ENCODE peak calls at places on chromosome 15, in six cellular contexts. One of them, this sample, is unnamed.

GRCh38 chr15:92883643-92884458 is 16.3 kb upstream of the CHD2 start:
- DNase-seq in H9: no peak
- DNase-seq in mesenchymal stem cell: peak
- DNase-seq in neuronal stem cell: no peak
- DNase-seq in H1: no peak
- DNase-seq in trophoblast cell: peak
- DNase-seq in this sample: peak

GRCh38 chr15:55289573-55290360 is at the start of gene RAB27A:
- DNase-seq in H9: peak
- DNase-seq in mesenchymal stem cell: peak
- DNase-seq in neuronal stem cell: peak
- DNase-seq in H1: no peak
- DNase-seq in trophoblast cell: peak
- DNase-seq in this sample: peak

GRCh38 chr15:31326729-31327673 is at the start of gene KLF13:
- DNase-seq in H9: no peak
- DNase-seq in mesenchymal stem cell: peak
- DNase-seq in neuronal stem cell: no peak
- DNase-seq in H1: no peak
- DNase-seq in trophoblast cell: peak
- DNase-seq in this sample: peak

GRCh38 chr15:68055224-68055705 is 1.1 kb downstream of the PIAS1 start:
- DNase-seq in H9: no peak
- DNase-seq in mesenchymal stem cell: peak
- DNase-seq in neuronal stem cell: no peak
- DNase-seq in H1: no peak
- DNase-seq in trophoblast cell: peak
- DNase-seq in this sample: peak

GRCh38 chr15:91824256-91824655 is 29.3 kb upstream of the SLCO3A1 start:
- DNase-seq in H9: no peak
- DNase-seq in mesenchymal stem cell: no peak
- DNase-seq in neuronal stem cell: no peak
- DNase-seq in H1: no peak
- DNase-seq in trophoblast cell: no peak
- DNase-seq in this sample: no peak

GRCh38 chr15:26260517-26261133 is 397.5 kb upstream of the ATP10A start:
- DNase-seq in H9: peak
- DNase-seq in mesenchymal stem cell: no peak
- DNase-seq in neuronal stem cell: peak
- DNase-seq in H1: peak
- DNase-seq in trophoblast cell: peak
- DNase-seq in this sample: peak

GRCh38 chr15:42511010-42511396 is 15.6 kb downstream of the SNAP23 start:
- DNase-seq in H9: no peak
- DNase-seq in mesenchymal stem cell: peak
- DNase-seq in neuronal stem cell: no peak
- DNase-seq in H1: no peak
- DNase-seq in trophoblast cell: peak
- DNase-seq in this sample: peak

GRCh38 chr15:76278651-76279050 is 32.6 kb downstream of the ETFA start:
- DNase-seq in H9: no peak
- DNase-seq in mesenchymal stem cell: no peak
- DNase-seq in neuronal stem cell: no peak
- DNase-seq in H1: no peak
- DNase-seq in trophoblast cell: peak
- DNase-seq in this sample: no peak

GRCh38 chr15:92715753-92716152 is 60.2 kb upstream of the FAM174B start:
- DNase-seq in H9: no peak
- DNase-seq in mesenchymal stem cell: no peak
- DNase-seq in neuronal stem cell: no peak
- DNase-seq in H1: no peak
- DNase-seq in trophoblast cell: no peak
- DNase-seq in this sample: peak

GRCh38 chr15:53962646-53963561 is 15.3 kb upstream of the UNC13C start:
- DNase-seq in H9: peak
- DNase-seq in mesenchymal stem cell: no peak
- DNase-seq in neuronal stem cell: peak
- DNase-seq in H1: no peak
- DNase-seq in trophoblast cell: peak
- DNase-seq in this sample: no peak

GRCh38 chr15:82545002-82545401 is 4.7 kb upstream of the RPS17 start:
- DNase-seq in H9: no peak
- DNase-seq in mesenchymal stem cell: no peak
- DNase-seq in neuronal stem cell: no peak
- DNase-seq in H1: no peak
- DNase-seq in trophoblast cell: no peak
- DNase-seq in this sample: no peak

GRCh38 chr15:26449296-26449695 is 323.6 kb downstream of the GABRB3 start:
- DNase-seq in H9: peak
- DNase-seq in mesenchymal stem cell: no peak
- DNase-seq in neuronal stem cell: peak
- DNase-seq in H1: peak
- DNase-seq in trophoblast cell: peak
- DNase-seq in this sample: no peak

GRCh38 chr15:82081904-82082810 is 36.3 kb upstream of the MEX3B start:
- DNase-seq in H9: peak
- DNase-seq in mesenchymal stem cell: peak
- DNase-seq in neuronal stem cell: peak
- DNase-seq in H1: no peak
- DNase-seq in trophoblast cell: no peak
- DNase-seq in this sample: peak

GRCh38 chr15:63506537-63507035 is 2.2 kb downstream of the USP3 start:
- DNase-seq in H9: no peak
- DNase-seq in mesenchymal stem cell: peak
- DNase-seq in neuronal stem cell: no peak
- DNase-seq in H1: no peak
- DNase-seq in trophoblast cell: no peak
- DNase-seq in this sample: no peak

GRCh38 chr15:49606594-49606993 is 14.0 kb downstream of the FAM227B start:
- DNase-seq in H9: no peak
- DNase-seq in mesenchymal stem cell: no peak
- DNase-seq in neuronal stem cell: no peak
- DNase-seq in H1: no peak
- DNase-seq in trophoblast cell: no peak
- DNase-seq in this sample: peak

GRCh38 chr15:31309893-31310606 is 16.6 kb upstream of the KLF13 start:
- DNase-seq in H9: no peak
- DNase-seq in mesenchymal stem cell: no peak
- DNase-seq in neuronal stem cell: no peak
- DNase-seq in H1: no peak
- DNase-seq in trophoblast cell: no peak
- DNase-seq in this sample: no peak

GRCh38 chr15:68230157-68231100 is 901 bp upstream of the CLN6 start:
- DNase-seq in H9: no peak
- DNase-seq in mesenchymal stem cell: peak
- DNase-seq in neuronal stem cell: no peak
- DNase-seq in H1: no peak
- DNase-seq in trophoblast cell: peak
- DNase-seq in this sample: peak

GRCh38 chr15:91491131-91491950 is 362.2 kb upstream of the SLCO3A1 start:
- DNase-seq in H9: no peak
- DNase-seq in mesenchymal stem cell: no peak
- DNase-seq in neuronal stem cell: no peak
- DNase-seq in H1: no peak
- DNase-seq in trophoblast cell: no peak
- DNase-seq in this sample: peak

GRCh38 chr15:69090197-69090948 is 70.1 kb upstream of the GLCE start:
- DNase-seq in H9: peak
- DNase-seq in mesenchymal stem cell: peak
- DNase-seq in neuronal stem cell: no peak
- DNase-seq in H1: peak
- DNase-seq in trophoblast cell: no peak
- DNase-seq in this sample: peak

GRCh38 chr15:39273805-39274411 is 307.0 kb upstream of the THBS1 start:
- DNase-seq in H9: no peak
- DNase-seq in mesenchymal stem cell: no peak
- DNase-seq in neuronal stem cell: no peak
- DNase-seq in H1: no peak
- DNase-seq in trophoblast cell: no peak
- DNase-seq in this sample: peak

GRCh38 chr15:81722982-81723381 is 322.8 kb downstream of the MEX3B start:
- DNase-seq in H9: no peak
- DNase-seq in mesenchymal stem cell: no peak
- DNase-seq in neuronal stem cell: no peak
- DNase-seq in H1: no peak
- DNase-seq in trophoblast cell: no peak
- DNase-seq in this sample: no peak

GRCh38 chr15:40902605-40903561 is 8.6 kb downstream of the VPS18 start:
- DNase-seq in H9: no peak
- DNase-seq in mesenchymal stem cell: peak
- DNase-seq in neuronal stem cell: no peak
- DNase-seq in H1: no peak
- DNase-seq in trophoblast cell: peak
- DNase-seq in this sample: no peak

GRCh38 chr15:40900256-40901052 is 6.2 kb downstream of the VPS18 start:
- DNase-seq in H9: no peak
- DNase-seq in mesenchymal stem cell: no peak
- DNase-seq in neuronal stem cell: no peak
- DNase-seq in H1: no peak
- DNase-seq in trophoblast cell: no peak
- DNase-seq in this sample: no peak

GRCh38 chr15:40904552-40905201 is 10.4 kb downstream of the VPS18 start:
- DNase-seq in H9: no peak
- DNase-seq in mesenchymal stem cell: no peak
- DNase-seq in neuronal stem cell: no peak
- DNase-seq in H1: no peak
- DNase-seq in trophoblast cell: no peak
- DNase-seq in this sample: no peak

GRCh38 chr15:40899536-40900207 is 5.4 kb downstream of the VPS18 start:
- DNase-seq in H9: no peak
- DNase-seq in mesenchymal stem cell: no peak
- DNase-seq in neuronal stem cell: no peak
- DNase-seq in H1: no peak
- DNase-seq in trophoblast cell: no peak
- DNase-seq in this sample: no peak

GRCh38 chr15:40901053-40901443 is 6.8 kb downstream of the VPS18 start:
- DNase-seq in H9: no peak
- DNase-seq in mesenchymal stem cell: no peak
- DNase-seq in neuronal stem cell: no peak
- DNase-seq in H1: no peak
- DNase-seq in trophoblast cell: no peak
- DNase-seq in this sample: no peak
- H4K91ac ChIP-seq in H9: no peak
- H4K91ac ChIP-seq in mesenchymal stem cell: no peak
- H4K91ac ChIP-seq in neuronal stem cell: no peak
- H4K91ac ChIP-seq in H1: no peak
- H4K91ac ChIP-seq in trophoblast cell: no peak
- H4K91ac ChIP-seq in this sample: no peak

GRCh38 chr15:57547243-57547755 is 44.4 kb upstream of the MYZAP start:
- DNase-seq in H9: no peak
- DNase-seq in mesenchymal stem cell: no peak
- DNase-seq in neuronal stem cell: no peak
- DNase-seq in H1: no peak
- DNase-seq in trophoblast cell: no peak
- DNase-seq in this sample: no peak

GRCh38 chr15:57550640-57551039 is 41.1 kb upstream of the MYZAP start:
- DNase-seq in H9: no peak
- DNase-seq in mesenchymal stem cell: no peak
- DNase-seq in neuronal stem cell: no peak
- DNase-seq in H1: no peak
- DNase-seq in trophoblast cell: no peak
- DNase-seq in this sample: no peak

GRCh38 chr15:57548325-57548724 is 43.4 kb upstream of the MYZAP start:
- DNase-seq in H9: no peak
- DNase-seq in mesenchymal stem cell: no peak
- DNase-seq in neuronal stem cell: no peak
- DNase-seq in H1: no peak
- DNase-seq in trophoblast cell: no peak
- DNase-seq in this sample: no peak

GRCh38 chr15:57549935-57550334 is 41.8 kb upstream of the MYZAP start:
- DNase-seq in H9: no peak
- DNase-seq in mesenchymal stem cell: no peak
- DNase-seq in neuronal stem cell: no peak
- DNase-seq in H1: no peak
- DNase-seq in trophoblast cell: no peak
- DNase-seq in this sample: no peak

GRCh38 chr15:57548835-57549234 is 42.9 kb upstream of the MYZAP start:
- DNase-seq in H9: no peak
- DNase-seq in mesenchymal stem cell: no peak
- DNase-seq in neuronal stem cell: no peak
- DNase-seq in H1: no peak
- DNase-seq in trophoblast cell: no peak
- DNase-seq in this sample: no peak
- H3K23ac ChIP-seq in H9: no peak
- H3K23ac ChIP-seq in mesenchymal stem cell: no peak
- H3K23ac ChIP-seq in neuronal stem cell: no peak
- H3K23ac ChIP-seq in H1: no peak
- H3K23ac ChIP-seq in trophoblast cell: no peak
- H3K23ac ChIP-seq in this sample: no peak

DNA sequence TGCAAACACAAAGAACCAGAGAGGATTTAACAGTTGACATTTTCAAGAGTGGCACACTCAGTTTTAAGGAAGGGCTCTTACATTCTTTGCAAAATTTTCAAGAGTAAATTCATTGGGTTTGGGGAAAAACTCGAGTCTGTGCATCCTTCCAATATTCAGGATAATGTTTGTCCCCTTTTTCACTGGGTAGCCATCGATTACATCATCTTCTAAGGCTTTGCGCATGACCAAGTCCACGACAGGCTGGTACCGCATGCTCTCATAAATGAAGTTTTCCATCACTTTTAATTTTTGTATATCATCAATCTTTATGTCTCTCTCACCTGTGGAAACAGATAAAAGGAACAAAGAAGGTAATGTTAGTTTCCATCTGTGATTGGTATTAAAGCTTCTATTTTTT is 117.5 kb upstream of the TNFAIP8L3 start:
- DNase-seq in H9: no peak
- DNase-seq in mesenchymal stem cell: no peak
- DNase-seq in neuronal stem cell: no peak
- DNase-seq in H1: no peak
- DNase-seq in trophoblast cell: no peak
- DNase-seq in this sample: no peak
- H4K91ac ChIP-seq in H9: no peak
- H4K91ac ChIP-seq in mesenchymal stem cell: no peak
- H4K91ac ChIP-seq in neuronal stem cell: no peak
- H4K91ac ChIP-seq in H1: no peak
- H4K91ac ChIP-seq in trophoblast cell: no peak
- H4K91ac ChIP-seq in this sample: no peak

GRCh38 chr15:74422723-74423442 is 10.9 kb downstream of the SEMA7A start:
- DNase-seq in H9: peak
- DNase-seq in mesenchymal stem cell: peak
- DNase-seq in neuronal stem cell: no peak
- DNase-seq in H1: peak
- DNase-seq in trophoblast cell: peak
- DNase-seq in this sample: peak

GRCh38 chr15:74423443-74424257 is 10.1 kb downstream of the SEMA7A start:
- DNase-seq in H9: no peak
- DNase-seq in mesenchymal stem cell: no peak
- DNase-seq in neuronal stem cell: no peak
- DNase-seq in H1: no peak
- DNase-seq in trophoblast cell: no peak
- DNase-seq in this sample: no peak

GRCh38 chr15:74422370-74422722 is 11.4 kb downstream of the SEMA7A start:
- DNase-seq in H9: no peak
- DNase-seq in mesenchymal stem cell: no peak
- DNase-seq in neuronal stem cell: no peak
- DNase-seq in H1: no peak
- DNase-seq in trophoblast cell: no peak
- DNase-seq in this sample: no peak

GRCh38 chr15:74420193-74420905 is 13.4 kb downstream of the SEMA7A start:
- DNase-seq in H9: no peak
- DNase-seq in mesenchymal stem cell: no peak
- DNase-seq in neuronal stem cell: no peak
- DNase-seq in H1: no peak
- DNase-seq in trophoblast cell: no peak
- DNase-seq in this sample: no peak

GRCh38 chr15:74421302-74422245 is 12.2 kb downstream of the SEMA7A start:
- DNase-seq in H9: no peak
- DNase-seq in mesenchymal stem cell: no peak
- DNase-seq in neuronal stem cell: no peak
- DNase-seq in H1: no peak
- DNase-seq in trophoblast cell: no peak
- DNase-seq in this sample: no peak
- H3K23ac ChIP-seq in H9: no peak
- H3K23ac ChIP-seq in mesenchymal stem cell: no peak
- H3K23ac ChIP-seq in neuronal stem cell: peak
- H3K23ac ChIP-seq in H1: no peak
- H3K23ac ChIP-seq in trophoblast cell: no peak
- H3K23ac ChIP-seq in this sample: peak

This sample was measured in IMR-90.